ENCODE peak calls at places on chromosomes 3 and 15, in ten cellular contexts. B is fibroblast of lung, N is H9, P is lower lobe of right lung, Q is Peyer's patch, H is WERI-Rb-1, F is thoracic aorta, X is upper lobe of right lung, S is PC-3, O is tibial nerve. R is an unnamed sample. For H3K9me3 and H3K27me3, the result is how much of the 10 kb centered on the place peaks cover.

GRCh38 chr15:66901336-66902100 is 163.9 kb upstream of the SMAD3 start:
- DNase-seq in B (peak), P (no peak), N (no peak), H (no peak), S (peak), X (no peak), Q (no peak), F (no peak), O (no peak), R (no peak)

GRCh38 chr3:152937234-152937633 is 102.3 kb downstream of the P2RY1 start:
- DNase-seq in B (peak), H (no peak), P (no peak), F (no peak), N (no peak), Q (no peak), S (no peak), X (no peak), O (no peak), R (no peak)

GRCh38 chr3:129120254-129121004 is 1.2 kb downstream of the RAB43 start:
- DNase-seq in H (peak), N (peak), S (peak), O (peak), Q (peak), B (peak), F (peak), P (peak), X (peak), R (peak)

GRCh38 chr3:107981471-107982111 is 109.2 kb downstream of the CD47 start:
- DNase-seq in X (no peak), B (no peak), Q (no peak), N (peak), S (peak), F (no peak), P (peak), H (no peak), O (no peak), R (peak)

GRCh38 chr15:69603369-69604049 is 150.9 kb downstream of the RPLP1 start:
- DNase-seq in X (no peak), N (no peak), Q (no peak), S (peak), F (no peak), H (no peak), P (no peak), O (no peak), B (no peak), R (no peak)

GRCh38 chr15:41465822-41466421 is 27.8 kb upstream of the ITPKA start:
- DNase-seq in S (peak), P (no peak), F (no peak), X (no peak), B (peak), H (peak), N (no peak), Q (no peak), O (no peak), R (no peak)

GRCh38 chr3:122816587-122816986 is 21.7 kb downstream of the SLC49A4 start:
- DNase-seq in B (no peak), N (no peak), F (no peak), Q (no peak), X (no peak), S (no peak), O (no peak), H (no peak), P (no peak), R (no peak)

GRCh38 chr3:115975353-115975752 is 352.0 kb downstream of the GAP43 start:
- DNase-seq in P (no peak), N (no peak), O (no peak), B (peak), X (no peak), H (no peak), F (no peak), Q (no peak), S (peak), R (no peak)

GRCh38 chr3:61830111-61830400 is 268.7 kb downstream of the PTPRG start:
- DNase-seq in O (no peak), N (no peak), Q (no peak), H (no peak), F (no peak), P (no peak), B (peak), X (no peak), S (no peak), R (no peak)

GRCh38 chr3:195855471-195856409 is 44.0 kb upstream of the MUC4 start:
- DNase-seq in S (peak), F (no peak), Q (no peak), H (no peak), P (no peak), B (no peak), N (no peak), O (no peak), X (no peak), R (no peak)

GRCh38 chr3:101519685-101520365 is 6.8 kb upstream of the SENP7 start:
- DNase-seq in X (no peak), P (no peak), S (peak), O (no peak), B (no peak), F (no peak), Q (no peak), N (no peak), H (no peak), R (no peak)

GRCh38 chr15:81375461-81375860 is 1.4 kb upstream of the TMC3 start:
- DNase-seq in H (no peak), X (no peak), P (no peak), S (no peak), N (no peak), Q (no peak), B (no peak), F (no peak), O (no peak), R (peak)

GRCh38 chr3:29514170-29514569 is 233.3 kb downstream of the RBMS3 start:
- DNase-seq in P (no peak), Q (no peak), O (no peak), H (no peak), S (no peak), N (no peak), X (no peak), B (peak), F (no peak), R (no peak)

GRCh38 chr3:58222161-58222724 is 11.5 kb upstream of the DNASE1L3 start:
- DNase-seq in O (no peak), N (no peak), P (no peak), B (no peak), Q (no peak), S (peak), X (no peak), F (no peak), H (no peak), R (no peak)

GRCh38 chr15:28098766-28099554 is at the start of gene OCA2:
- DNase-seq in X (peak), O (no peak), Q (peak), N (peak), B (peak), S (peak), P (peak), F (no peak), H (peak), R (peak)

GRCh38 chr3:194062825-194063224 is 73.1 kb upstream of the HES1 start:
- DNase-seq in Q (no peak), H (no peak), P (no peak), N (peak), X (no peak), F (no peak), B (no peak), O (no peak), S (no peak), R (no peak)

GRCh38 chr15:62476163-62476562 is 311.1 kb upstream of the C2CD4B start:
- DNase-seq in F (no peak), P (no peak), X (no peak), Q (no peak), B (no peak), S (no peak), H (no peak), N (no peak), O (no peak), R (no peak)

GRCh38 chr15:40925495-40925862 is 3.7 kb upstream of the DLL4 start:
- DNase-seq in H (no peak), X (no peak), O (no peak), F (no peak), N (no peak), B (no peak), S (no peak), P (no peak), Q (no peak), R (no peak)

GRCh38 chr15:67003586-67003985 is 61.8 kb upstream of the SMAD3 start:
- DNase-seq in H (no peak), B (no peak), N (no peak), Q (no peak), S (peak), F (no peak), O (no peak), P (no peak), X (no peak), R (no peak)

GRCh38 chr3:144770813-144771400 is 799.3 kb downstream of the DIPK2A start:
- DNase-seq in F (no peak), H (no peak), X (no peak), O (no peak), B (peak), Q (no peak), S (peak), P (no peak), N (no peak), R (no peak)

GRCh38 chr15:31265871-31266711 is 60.5 kb upstream of the KLF13 start:
- DNase-seq in H (peak), X (peak), B (peak), P (peak), N (peak), Q (peak), S (no peak), F (no peak), O (no peak), R (peak)

GRCh38 chr3:4351164-4351855 is 48.1 kb downstream of the SETMAR start:
- DNase-seq in S (no peak), O (no peak), N (no peak), P (no peak), B (peak), F (no peak), X (no peak), H (no peak), Q (no peak), R (no peak)
- TF ChIP-seq CTCF in S (no peak), O (no peak), N (peak), P (no peak), B (no peak), F (no peak), X (no peak), H (no peak), Q (no peak), R (peak)

GRCh38 chr3:31652296-31652695 is 119.6 kb downstream of the STT3B start:
- DNase-seq in Q (no peak), O (no peak), S (no peak), P (no peak), F (no peak), N (no peak), B (no peak), X (no peak), H (no peak), R (no peak)

GRCh38 chr3:31659246-31659645 is 126.5 kb downstream of the STT3B start:
- DNase-seq in H (no peak), Q (no peak), F (no peak), P (no peak), N (no peak), O (no peak), X (no peak), S (no peak), B (no peak), R (no peak)

GRCh38 chr3:31654998-31655397 is 122.3 kb downstream of the STT3B start:
- DNase-seq in N (no peak), F (no peak), P (no peak), O (no peak), S (no peak), Q (no peak), B (no peak), H (no peak), X (no peak), R (no peak)

GRCh38 chr3:31648286-31648968 is 115.7 kb downstream of the STT3B start:
- DNase-seq in N (no peak), H (no peak), X (no peak), F (no peak), O (no peak), P (no peak), S (no peak), B (no peak), Q (no peak), R (no peak)

DNA sequence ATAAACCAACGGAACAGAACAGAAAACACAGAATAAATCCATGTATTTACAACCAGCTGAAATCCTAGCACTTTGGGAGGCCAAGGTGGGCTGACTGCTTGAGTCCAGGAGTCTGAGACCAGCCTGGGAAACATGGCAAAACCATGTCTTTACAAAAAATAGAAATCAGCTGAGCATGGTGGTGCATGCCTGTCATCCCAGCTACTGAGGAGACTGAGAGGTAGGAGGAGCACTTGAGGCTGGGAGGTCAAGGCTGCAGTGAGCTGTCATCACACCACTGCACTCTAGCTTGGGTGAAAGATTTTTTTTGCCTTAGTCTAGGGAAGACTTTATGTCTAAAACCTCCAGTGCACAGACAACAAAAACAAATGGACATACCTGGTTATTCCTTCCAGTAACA is 120.7 kb downstream of the STT3B start:
- DNase-seq in O (no peak), H (no peak), N (no peak), B (no peak), S (no peak), P (no peak), F (no peak), X (no peak), Q (no peak), R (no peak)
- H3K9me3 ChIP-seq in O (half or more), H (under half), N (under half), B (under half), S (under half), P (half or more), F (half or more), X (under half), Q (under half), R (under half)

DNA sequence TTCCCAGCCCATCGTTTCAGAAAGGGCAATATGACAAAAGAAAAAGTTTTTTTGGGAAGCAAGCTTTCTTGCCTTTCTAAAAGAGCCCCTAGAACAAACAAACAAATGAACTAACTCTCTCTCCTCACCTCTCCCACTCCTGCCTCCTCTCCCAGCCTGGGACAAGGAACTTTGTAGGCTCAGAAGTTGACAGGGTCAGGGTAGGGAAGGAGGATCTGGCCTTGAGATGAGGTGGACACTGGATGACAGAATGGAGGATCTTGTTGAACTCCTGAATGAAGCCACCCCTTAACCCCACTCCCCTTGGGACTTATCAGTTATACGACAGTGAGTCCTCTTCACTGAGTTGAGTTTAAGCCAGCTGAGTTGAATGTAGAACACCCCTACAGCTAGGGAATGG is 1.6 kb upstream of the ITGA11 start:
- DNase-seq in S (no peak), F (no peak), X (no peak), N (no peak), B (no peak), O (no peak), P (no peak), Q (no peak), H (no peak), R (no peak)
- H3K27me3 ChIP-seq in S (half or more), F (under half), X (under half), N (under half), B (under half), O (under half), P (half or more), Q (under half), H (under half), R (half or more)

DNA sequence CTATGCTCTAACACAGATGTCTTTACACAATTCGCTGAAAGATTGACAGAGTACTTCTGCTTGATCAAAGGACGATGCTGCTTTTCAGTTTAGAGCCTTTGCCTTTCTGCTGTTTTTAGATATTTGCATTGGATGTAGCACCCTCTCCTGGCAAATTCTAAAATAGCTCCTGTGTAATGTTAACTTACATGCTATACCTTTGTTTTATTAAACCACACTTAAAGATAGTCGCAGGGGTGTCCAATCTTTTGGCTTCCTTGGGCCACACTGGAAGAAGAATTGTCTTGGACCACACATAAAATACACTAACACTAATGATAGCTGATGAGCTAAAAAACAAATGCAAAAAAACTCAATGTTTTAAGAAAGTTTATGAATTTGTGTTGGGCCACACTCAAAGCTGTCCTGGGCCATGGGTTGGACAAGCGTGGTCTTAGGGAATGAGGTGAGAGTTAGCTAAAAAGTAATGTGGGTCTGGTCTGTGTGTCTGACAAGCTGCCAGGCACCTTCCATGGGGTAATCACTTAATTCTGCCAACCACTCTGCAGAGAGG is 62.9 kb downstream of the ATG7 start:
- DNase-seq in O (no peak), B (peak), F (no peak), X (no peak), Q (no peak), S (peak), P (no peak), N (no peak), H (no peak), R (no peak)
- TF ChIP-seq CTCF in O (peak), B (peak), F (peak), X (peak), Q (no peak), S (peak), P (peak), N (peak), H (peak), R (peak)

GRCh38 chr15:52788099-52788986 is 1.8 kb downstream of the ONECUT1 start:
- DNase-seq in N (peak), S (no peak), F (no peak), O (no peak), X (no peak), Q (no peak), P (peak), B (no peak), H (peak), R (no peak)
- H3K9me3 ChIP-seq in N (under half), S (under half), F (under half), O (under half), X (under half), Q (under half), P (under half), B (under half), H (under half), R (under half)

DNA sequence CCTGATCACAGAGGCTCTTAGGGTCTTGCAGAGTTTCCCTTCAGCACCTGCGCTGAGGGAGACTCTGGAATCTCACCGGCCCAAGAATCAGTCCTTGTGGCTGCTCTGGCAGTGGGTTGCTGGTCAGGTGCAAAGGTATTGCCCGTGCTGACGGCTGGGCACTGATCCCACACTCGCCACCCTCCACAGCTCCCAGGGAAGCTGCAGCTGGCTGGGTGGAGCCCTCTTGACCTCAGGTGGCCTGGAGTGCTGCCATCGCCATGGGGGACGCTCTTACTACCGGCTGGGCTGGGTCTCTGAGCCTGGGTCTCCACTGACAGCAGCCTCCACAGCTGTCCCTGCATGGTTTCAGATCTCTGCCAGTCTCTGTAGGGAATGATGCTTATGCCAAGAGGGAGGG is 52.6 kb upstream of the EPHB3 start:
- DNase-seq in X (no peak), H (no peak), N (no peak), F (no peak), S (no peak), Q (no peak), B (no peak), P (peak), O (no peak), R (no peak)
- H3K27me3 ChIP-seq in X (under half), H (under half), N (under half), F (under half), S (half or more), Q (under half), B (half or more), P (under half), O (half or more), R (half or more)

DNA sequence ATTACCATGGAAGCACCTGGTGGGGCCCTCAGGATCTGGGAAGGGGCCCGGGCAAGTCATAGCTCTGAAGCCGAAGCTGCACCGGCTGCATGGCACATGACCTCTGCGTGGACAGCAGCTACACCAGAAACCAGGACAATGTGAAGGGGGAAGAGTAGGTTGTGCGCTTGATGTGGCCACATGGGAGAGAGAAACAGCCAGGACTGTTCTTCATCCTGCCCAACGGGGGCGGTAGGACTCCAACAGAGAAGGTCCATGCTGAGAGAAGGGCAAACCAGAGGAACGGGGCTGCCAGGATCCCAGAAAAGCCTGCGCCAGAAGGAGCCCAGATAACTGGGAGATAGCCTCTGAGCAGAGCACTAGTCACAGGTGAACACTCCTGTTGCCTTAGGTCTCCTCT is 54.9 kb upstream of the PRR20G start:
- DNase-seq in F (no peak), X (no peak), Q (no peak), B (no peak), O (no peak), S (no peak), P (no peak), N (peak), H (no peak), R (no peak)
- TF ChIP-seq CTCF in F (no peak), X (peak), Q (no peak), B (no peak), O (no peak), S (no peak), P (no peak), N (peak), H (peak), R (no peak)

GRCh38 chr3:192194081-192194480 is 533.3 kb downstream of the FGF12 start:
- DNase-seq in X (no peak), P (no peak), Q (no peak), F (no peak), B (no peak), O (no peak), S (no peak), N (no peak), H (no peak), R (no peak)
- H3K9me3 ChIP-seq in X (under half), P (under half), Q (under half), F (under half), B (under half), O (under half), S (under half), N (under half), H (under half), R (under half)